ENCODE peak calls at places on chromosomes 11 and 22, in six cellular contexts. Q, P, I, R, V and U are unnamed samples. For H3K27me3, the result is how much of the 10 kb centered on the place peaks cover.

GRCh38 chr22:19739448-19739895 is 16.1 kb downstream of the GP1BB start:
- DNase-seq in Q (no peak), R (no peak), V (no peak), P (no peak), I (no peak), U (no peak)

GRCh38 chr11:1573077-1573846 is 1.2 kb upstream of the DUSP8 start:
- DNase-seq in I (no peak), V (no peak), P (no peak), Q (peak), R (peak), U (peak)

GRCh38 chr22:19797631-19798319 is 37.2 kb downstream of the TBX1 start:
- DNase-seq in R (peak), V (no peak), I (no peak), Q (no peak), P (no peak), U (no peak)

GRCh38 chr11:74443071-74443864 is 24.1 kb downstream of the KCNE3 start:
- DNase-seq in P (no peak), I (no peak), Q (no peak), R (peak), V (peak), U (peak)

GRCh38 chr11:132055296-132055695 is 684.9 kb downstream of the NTM start:
- DNase-seq in P (no peak), Q (no peak), I (no peak), R (no peak), V (no peak), U (no peak)

GRCh38 chr11:112391086-112391485 is 130.4 kb upstream of the PLET1 start:
- DNase-seq in I (no peak), V (no peak), P (no peak), Q (no peak), R (no peak), U (no peak)

GRCh38 chr11:111422494-111423249 is 43.6 kb upstream of the POU2AF1 start:
- DNase-seq in Q (peak), P (no peak), V (peak), R (peak), I (no peak), U (peak)

GRCh38 chr11:113332638-113333329 is 18.4 kb downstream of the TTC12 start:
- DNase-seq in I (no peak), Q (no peak), P (no peak), V (no peak), R (no peak), U (no peak)

GRCh38 chr11:123100378-123101085 is 38.6 kb upstream of the HSPA8 start:
- DNase-seq in R (no peak), V (no peak), I (peak), P (no peak), Q (no peak), U (no peak)

GRCh38 chr11:13850256-13851010 is 112.1 kb upstream of the SPON1 start:
- DNase-seq in R (no peak), P (no peak), I (no peak), Q (no peak), V (no peak), U (no peak)

GRCh38 chr11:114075891-114076441 is 16.5 kb downstream of the ZBTB16 start:
- DNase-seq in P (no peak), Q (no peak), I (peak), R (no peak), V (peak), U (no peak)

DNA sequence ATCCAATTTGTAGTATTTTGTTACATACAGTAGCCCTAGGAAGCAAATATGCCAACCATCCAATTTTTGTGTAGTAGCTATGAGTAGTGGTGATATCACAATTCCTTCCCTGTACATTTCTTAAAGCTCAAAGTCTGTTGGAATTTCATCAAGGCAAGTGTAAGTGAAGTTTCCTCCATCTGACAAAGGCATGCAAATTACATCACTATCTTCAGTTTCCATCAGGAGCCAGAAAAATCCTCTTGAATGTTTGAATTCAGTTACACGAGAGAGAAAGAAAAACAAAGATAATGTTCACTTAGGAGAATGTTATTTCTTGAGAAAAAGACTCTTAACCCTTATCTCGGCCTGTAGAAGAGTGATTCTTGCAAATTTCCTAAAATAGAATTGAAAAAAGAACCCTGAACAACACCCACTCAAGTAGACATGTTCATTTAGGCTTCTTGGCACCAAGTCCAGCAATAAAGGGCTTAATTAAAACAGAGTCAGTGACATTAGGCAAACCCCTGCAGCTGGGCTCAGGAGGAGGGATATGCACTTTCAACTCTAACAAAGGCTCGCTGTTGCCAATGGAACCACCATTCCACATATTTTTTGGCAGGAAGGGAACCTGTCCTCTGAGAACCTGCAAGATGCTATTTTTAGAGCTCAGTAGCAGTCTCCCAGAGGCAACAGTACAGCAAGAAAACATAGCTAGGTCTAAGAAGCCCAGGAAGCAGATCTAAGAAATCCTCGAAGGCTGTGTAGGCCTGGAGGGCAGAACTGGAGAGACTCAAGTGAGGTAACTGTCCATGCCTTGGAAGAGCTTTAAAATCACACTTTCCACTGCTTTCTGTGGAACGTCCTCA is 144.6 kb downstream of the CCDC81 start:
- DNase-seq in Q (no peak), P (no peak), V (peak), I (peak), R (no peak), U (no peak)
- H3K4me3 ChIP-seq in Q (no peak), P (no peak), V (no peak), I (no peak), R (no peak), U (no peak)

DNA sequence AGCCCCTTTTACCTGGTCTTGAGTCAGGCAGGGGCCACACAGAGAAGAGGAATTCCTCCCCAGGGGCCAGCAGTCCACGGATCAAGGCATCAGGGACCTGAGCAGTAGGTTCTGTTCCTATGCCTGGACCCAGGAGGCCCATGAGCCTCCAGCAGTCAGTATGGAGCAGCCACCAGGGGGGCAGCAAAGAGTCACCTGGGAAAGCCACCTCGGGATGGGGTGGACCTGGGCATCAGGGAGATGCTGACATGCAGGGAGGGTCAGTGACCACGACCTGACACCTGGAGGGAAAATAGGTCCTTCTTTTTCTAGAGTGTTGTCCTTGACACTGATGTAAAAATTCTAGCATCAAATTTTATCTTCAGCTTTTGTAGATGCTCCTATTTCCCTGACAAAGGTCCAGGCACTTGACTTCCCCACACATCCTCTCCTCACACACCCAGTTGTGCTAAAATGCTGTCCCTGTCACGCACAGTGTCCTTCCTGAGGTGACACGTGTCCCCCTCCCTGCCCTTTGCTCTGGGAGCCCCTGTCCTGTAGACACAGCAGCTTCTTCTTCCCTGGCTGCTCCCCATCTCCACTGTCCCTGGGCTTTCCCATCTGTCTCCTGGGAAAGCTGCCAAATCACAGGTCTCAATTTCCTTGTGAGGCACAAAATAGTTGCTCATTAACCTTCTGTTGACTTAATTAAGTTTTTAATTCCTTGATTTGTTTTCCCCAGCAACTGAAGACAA is 70.0 kb upstream of the IGLL5 start:
- DNase-seq in Q (no peak), V (no peak), P (no peak), I (no peak), R (no peak), U (no peak)
- TF ChIP-seq CTCF in Q (no peak), V (no peak), P (no peak), I (no peak), R (peak), U (no peak)

GRCh38 chr22:44944891-44945600 is 64.8 kb downstream of the PHF21B start:
- DNase-seq in V (no peak), R (no peak), Q (no peak), P (no peak), I (no peak), U (no peak)
- H3K27me3 ChIP-seq in V (under half), R (under half), Q (under half), P (under half), I (under half), U (under half)

DNA sequence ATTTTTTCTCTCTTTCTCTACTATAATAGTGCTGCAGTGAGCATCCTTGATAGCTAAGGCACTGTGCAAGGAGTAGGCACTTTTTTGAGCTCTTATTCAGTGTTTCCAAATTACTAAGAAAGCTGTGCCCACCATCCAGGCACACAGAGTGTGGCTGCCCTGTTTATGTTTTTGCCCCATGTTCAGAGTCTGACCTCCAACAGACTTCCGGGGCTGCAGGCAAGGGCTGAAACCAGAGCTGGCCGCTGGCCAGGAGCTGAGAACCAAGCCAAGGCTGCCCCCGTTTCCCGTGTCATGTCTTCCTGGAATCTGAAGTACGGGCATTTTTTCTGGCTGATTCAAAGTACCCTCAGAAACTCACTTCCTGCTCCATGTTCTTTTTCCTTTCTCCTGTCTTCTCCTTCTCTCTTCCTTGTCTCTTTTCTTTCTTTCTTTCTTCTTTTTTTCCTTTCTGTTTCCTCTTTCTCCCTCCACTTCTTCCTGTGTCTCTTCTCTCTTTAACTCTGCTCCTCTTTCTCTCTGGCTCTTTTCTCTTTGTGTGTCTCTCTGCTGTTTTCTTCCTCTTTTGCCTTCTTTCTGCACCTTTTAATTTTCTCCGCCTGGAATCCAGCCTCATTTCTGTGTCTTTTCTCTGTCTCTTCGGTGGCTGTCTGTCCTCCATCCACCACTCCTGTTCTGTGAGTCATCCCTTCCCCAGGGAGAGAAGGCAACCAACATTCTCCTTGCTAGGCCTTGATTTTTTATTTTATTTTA is 17.0 kb upstream of the KCTD14 start:
- DNase-seq in P (peak), V (peak), I (peak), R (peak), Q (peak), U (peak)
- H3K4me3 ChIP-seq in P (peak), V (no peak), I (peak), R (peak), Q (peak), U (no peak)

DNA sequence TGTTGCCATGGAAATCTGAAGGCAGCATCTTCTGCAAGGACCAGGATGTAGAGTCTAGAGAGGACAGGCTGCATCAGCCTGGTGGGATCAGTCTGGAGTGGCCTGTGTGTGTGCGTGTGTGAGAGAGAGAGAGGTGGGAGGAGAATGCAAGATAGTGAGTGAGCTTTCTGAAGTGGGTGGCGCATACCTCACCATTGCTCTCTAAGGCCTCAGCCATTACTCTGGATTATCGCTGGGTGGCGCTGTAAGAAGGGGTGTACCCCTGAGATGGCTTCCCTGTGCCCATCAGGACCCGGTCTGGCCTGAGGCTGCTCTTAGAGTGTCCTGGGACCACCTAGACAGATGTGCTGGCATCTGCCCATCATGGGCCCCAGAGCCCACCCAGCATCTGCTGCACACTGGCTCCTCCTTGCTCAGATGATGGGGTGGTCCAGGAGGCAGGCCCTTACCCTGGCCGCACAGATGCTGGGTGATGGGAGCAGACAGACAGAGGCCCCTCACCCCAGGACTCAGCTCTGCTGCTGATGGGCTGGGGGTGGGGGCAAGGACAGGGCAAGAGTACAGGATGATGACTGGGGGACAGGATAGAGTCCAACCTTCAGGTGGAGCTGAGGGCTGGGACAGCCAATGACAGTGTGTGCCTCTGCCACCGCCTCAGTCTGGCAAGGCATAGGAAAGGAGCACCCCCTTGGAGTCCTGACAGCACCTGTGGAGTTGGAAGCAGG is 25.7 kb upstream of the TUB start:
- DNase-seq in R (no peak), I (no peak), Q (no peak), V (no peak), P (peak), U (no peak)
- TF ChIP-seq CTCF in R (no peak), I (peak), Q (no peak), V (peak), P (no peak), U (no peak)

GRCh38 chr11:107606122-107606521 is 15.2 kb downstream of the ELMOD1 start:
- DNase-seq in I (no peak), V (no peak), Q (no peak), R (no peak), P (no peak), U (no peak)

GRCh38 chr11:107612445-107612844 is 21.5 kb downstream of the ELMOD1 start:
- DNase-seq in R (no peak), P (no peak), V (no peak), I (no peak), Q (no peak), U (no peak)

GRCh38 chr11:107609384-107610218 is 18.7 kb downstream of the ELMOD1 start:
- DNase-seq in Q (no peak), V (no peak), P (no peak), R (no peak), I (no peak), U (no peak)

DNA sequence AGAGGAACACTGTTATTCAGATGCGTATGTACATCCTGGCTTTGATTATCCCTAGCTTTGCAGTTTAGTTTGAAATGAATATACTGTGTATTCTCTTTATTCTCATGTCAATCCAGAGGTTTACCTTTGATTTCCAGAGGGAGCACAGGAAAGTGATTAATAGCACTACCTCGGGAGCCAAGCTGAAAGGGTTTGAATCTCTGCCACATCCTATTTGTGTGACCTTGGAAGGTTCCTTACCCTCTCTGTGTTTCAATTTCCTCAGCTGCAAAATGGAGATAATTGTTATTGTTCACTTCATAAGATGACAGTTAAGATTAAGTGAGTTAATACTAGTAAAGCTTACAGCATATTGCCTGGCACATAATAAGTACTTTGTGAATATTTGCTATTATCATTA is 17.9 kb downstream of the ELMOD1 start:
- DNase-seq in I (no peak), P (no peak), Q (no peak), V (no peak), R (no peak), U (no peak)
- H3K27me3 ChIP-seq in I (under half), P (under half), Q (under half), V (under half), R (under half), U (under half)

GRCh38 chr11:66280428-66280827 is 2.5 kb downstream of the CNIH2 start:
- DNase-seq in I (no peak), R (no peak), P (no peak), Q (no peak), V (no peak), U (no peak)

GRCh38 chr11:66275984-66276612 is 1.9 kb upstream of the CNIH2 start:
- DNase-seq in P (no peak), V (no peak), I (no peak), R (no peak), Q (no peak), U (no peak)

GRCh38 chr11:66279092-66279797 is 1.3 kb downstream of the CNIH2 start:
- DNase-seq in I (no peak), Q (no peak), P (no peak), R (no peak), V (no peak), U (no peak)

GRCh38 chr11:66277475-66278391 is at the start of gene CNIH2:
- DNase-seq in I (no peak), P (no peak), R (peak), Q (peak), V (peak), U (no peak)

GRCh38 chr11:66278396-66279091 is 569 bp downstream of the CNIH2 start:
- DNase-seq in Q (no peak), V (no peak), R (no peak), I (no peak), P (no peak), U (no peak)
- H3K4me3 ChIP-seq in Q (peak), V (no peak), R (no peak), I (no peak), P (peak), U (no peak)

DNA sequence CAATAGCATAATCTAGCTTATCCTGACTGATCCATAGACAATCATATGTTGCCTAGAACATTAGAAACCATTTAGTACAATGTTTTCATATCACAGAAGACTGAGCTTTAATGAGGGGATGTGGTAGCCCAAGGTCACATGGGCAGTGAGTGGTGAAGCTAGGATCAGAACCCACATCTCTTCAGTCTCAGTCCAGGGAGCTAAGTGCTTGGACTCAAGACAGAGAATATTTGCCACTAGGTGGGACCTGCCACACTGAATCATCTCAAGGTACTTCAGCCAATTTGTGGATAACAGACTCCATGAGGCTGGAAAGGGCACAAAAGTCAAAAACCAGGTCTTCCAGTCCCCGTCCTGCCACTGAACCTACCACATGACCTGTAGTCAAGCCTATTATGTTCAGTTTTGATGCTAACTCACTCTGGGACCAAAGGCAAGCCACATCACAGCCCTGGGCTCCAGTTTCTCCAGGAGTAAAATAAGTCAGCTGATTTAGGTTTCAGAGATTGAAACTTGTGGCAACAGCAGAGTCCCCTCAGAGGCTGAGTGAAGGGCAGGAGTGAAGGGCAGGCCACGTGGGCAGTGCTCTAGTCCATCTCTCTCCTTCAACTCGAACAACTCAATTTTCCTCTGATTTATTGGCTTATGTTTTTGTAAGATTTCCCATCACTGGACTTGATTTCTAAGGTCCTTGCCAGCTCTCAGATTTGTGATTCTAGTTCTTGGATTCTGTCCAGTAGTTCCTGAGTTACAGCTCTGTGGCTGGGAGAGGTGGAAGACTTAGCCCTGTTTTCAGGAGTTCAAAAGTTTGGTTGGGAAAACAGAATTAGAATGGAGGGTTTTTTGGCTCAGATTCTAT is 84.6 kb upstream of the PHOX2A start:
- DNase-seq in P (no peak), R (no peak), I (no peak), Q (no peak), V (no peak), U (no peak)
- TF ChIP-seq CTCF in P (no peak), R (no peak), I (no peak), Q (no peak), V (no peak), U (no peak)